ENCODE peak calls at places on chromosomes 7 and 10, in seven cellular contexts. G is right lobe of liver, C is heart left ventricle, R is prostate gland, J is adrenal gland, T is breast epithelium, X is IMR-90. P is an unnamed sample.

GRCh38 chr7:80563561-80564327 is 51.9 kb upstream of the GNAT3 start:
- DNase-seq in G (no peak), C (no peak), R (no peak), J (no peak), T (no peak), X (no peak), P (peak; percentile 44)

GRCh38 chr10:125203186-125203800 is 42.9 kb upstream of the CTBP2 start:
- DNase-seq in G (no peak), C (no peak), R (no peak), J (no peak), T (no peak), X (no peak), P (no peak)

GRCh38 chr10:44245601-44245938 is 139.3 kb downstream of the CXCL12 start:
- DNase-seq in G (no peak), C (no peak), R (no peak), J (no peak), T (no peak), X (peak; percentile 59), P (no peak)

GRCh38 chr10:130889780-130890179 is 421.7 kb downstream of the TCERG1L start:
- DNase-seq in G (no peak), C (no peak), R (no peak), J (no peak), T (no peak), X (no peak), P (no peak)

GRCh38 chr7:131292141-131292905 is 35.4 kb upstream of the MKLN1 start:
- DNase-seq in G (no peak), C (no peak), R (no peak), J (no peak), T (no peak), X (no peak), P (no peak)

GRCh38 chr7:157568785-157569584 is 232.2 kb downstream of the DNAJB6 start:
- DNase-seq in G (no peak), C (peak; percentile 66), R (peak; percentile 38), J (peak; percentile 29), T (no peak), X (no peak), P (no peak)

GRCh38 chr10:131427901-131428300 is 116.4 kb upstream of the TCERG1L start:
- DNase-seq in G (no peak), C (no peak), R (no peak), J (no peak), T (no peak), X (no peak), P (no peak)

GRCh38 chr7:27164381-27165088 is 802 bp downstream of the HOXA9 start:
- DNase-seq in G (peak; percentile 55), C (no peak), R (peak; percentile 58), J (no peak), T (no peak), X (no peak), P (peak; percentile 29)

GRCh38 chr7:91852263-91852741 is 28.2 kb downstream of the MTERF1 start:
- DNase-seq in G (no peak), C (no peak), R (no peak), J (no peak), T (no peak), X (peak; percentile 12), P (peak; percentile 29)

GRCh38 chr7:47782022-47782421 is 166.2 kb downstream of the PKD1L1 start:
- DNase-seq in G (no peak), C (no peak), R (no peak), J (no peak), T (no peak), X (peak; percentile 33), P (no peak)

GRCh38 chr7:19020711-19021110 is 96.7 kb downstream of the TWIST1 start:
- DNase-seq in G (no peak), C (no peak), R (no peak), J (no peak), T (no peak), X (peak; percentile 41), P (no peak)

GRCh38 chr10:71494980-71495381 is 98.3 kb downstream of the CDH23 start:
- DNase-seq in G (no peak), C (no peak), R (no peak), J (no peak), T (no peak), X (no peak), P (no peak)

GRCh38 chr10:60549686-60550085 is 160.0 kb upstream of the ANK3 start:
- DNase-seq in G (no peak), C (no peak), R (no peak), J (no peak), T (no peak), X (no peak), P (no peak)

GRCh38 chr10:14074062-14074884 is 256.5 kb downstream of the FRMD4A start:
- DNase-seq in G (no peak), C (peak; percentile 93), R (peak; percentile 89), J (peak; percentile 27), T (peak; percentile 81), X (peak; percentile 100), P (no peak)

GRCh38 chr7:139915864-139916716 is 87.0 kb downstream of the TBXAS1 start:
- DNase-seq in G (no peak), C (peak; percentile 42), R (peak; percentile 39), J (peak; percentile 57), T (no peak), X (peak; percentile 99), P (peak; percentile 94)

GRCh38 chr7:139914861-139915300 is 85.8 kb downstream of the TBXAS1 start:
- DNase-seq in G (no peak), C (no peak), R (no peak), J (no peak), T (no peak), X (peak; percentile 84), P (no peak)

GRCh38 chr7:139918488-139918887 is 89.4 kb downstream of the TBXAS1 start:
- DNase-seq in G (no peak), C (peak; percentile 56), R (no peak), J (no peak), T (no peak), X (no peak), P (peak; percentile 50)

GRCh38 chr7:139915301-139915863 is 86.3 kb downstream of the TBXAS1 start:
- DNase-seq in G (no peak), C (no peak), R (no peak), J (no peak), T (no peak), X (peak; percentile 90), P (no peak)

GRCh38 chr7:139916717-139917395 is 87.8 kb downstream of the TBXAS1 start:
- DNase-seq in G (no peak), C (no peak), R (no peak), J (no peak), T (no peak), X (no peak), P (no peak)
- TF ChIP-seq POLR2A in G (no peak), C (no peak), R (no peak), J (no peak), T (no peak), X (no peak), P (no peak)

GRCh38 chr7:66100408-66101050 is 14.1 kb upstream of the CRCP start:
- DNase-seq in G (no peak), C (no peak), R (no peak), J (no peak), T (no peak), X (no peak), P (no peak)
- TF ChIP-seq POLR2A in G (no peak), C (no peak), R (no peak), J (no peak), T (no peak), X (no peak), P (no peak)

DNA sequence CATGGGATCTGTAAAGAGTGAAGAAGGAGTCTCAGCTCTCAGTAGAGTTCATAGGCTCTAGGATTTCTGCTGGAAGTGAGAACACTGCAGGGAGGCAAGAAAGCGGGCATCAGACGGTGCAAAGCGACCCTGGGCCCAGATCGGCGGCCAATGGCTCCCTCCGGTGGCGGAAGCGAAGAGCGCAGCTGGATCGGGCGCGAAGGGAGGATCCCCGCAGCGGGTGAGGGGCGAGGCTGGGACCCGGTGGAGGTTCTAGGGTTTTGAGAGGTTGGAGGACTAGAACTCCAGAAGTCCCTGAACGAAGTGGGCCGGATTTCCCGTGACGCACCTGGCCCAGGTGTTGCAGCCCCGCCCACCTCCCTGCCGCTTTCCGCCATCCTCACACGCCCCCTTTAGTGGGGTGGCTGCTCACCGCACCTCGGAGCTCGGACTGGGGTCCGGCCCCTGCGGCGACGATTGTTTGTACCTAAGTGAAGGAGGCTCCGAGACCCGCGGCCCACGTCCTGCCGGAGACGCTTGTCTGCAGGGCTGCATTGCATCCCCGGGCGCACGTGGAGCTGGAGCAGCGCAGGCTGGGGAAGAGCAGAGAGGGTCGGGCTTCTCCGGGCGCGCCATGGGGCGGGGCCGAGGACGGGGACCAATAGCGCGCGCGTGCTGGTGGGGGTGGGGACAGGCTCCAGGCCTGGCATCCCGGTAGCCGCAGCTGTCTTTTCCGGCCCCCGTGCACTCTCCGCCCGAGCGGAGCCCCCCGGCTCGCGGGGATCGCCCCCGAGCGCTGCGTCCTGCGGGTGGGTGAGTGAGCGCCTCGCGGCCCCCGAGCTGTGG is at the start of gene SLC12A9:
- DNase-seq in G (peak; percentile 93), C (peak; percentile 95), R (peak; percentile 88), J (peak; percentile 91), T (peak; percentile 87), X (peak; percentile 85), P (peak; percentile 83)
- TF ChIP-seq POLR2A in G (peak; percentile 51), C (peak; percentile 63), R (peak; percentile 54), J (peak; percentile 44), T (no peak), X (peak; percentile 18), P (no peak)

GRCh38 chr7:12402365-12402725 is 1.3 kb downstream of the VWDE start:
- DNase-seq in G (no peak), C (no peak), R (no peak), J (no peak), T (no peak), X (no peak), P (no peak)

GRCh38 chr7:12401538-12402364 is 1.9 kb downstream of the VWDE start:
- DNase-seq in G (no peak), C (no peak), R (no peak), J (no peak), T (no peak), X (no peak), P (no peak)

GRCh38 chr7:12409097-12409711 is 5.5 kb upstream of the VWDE start:
- DNase-seq in G (no peak), C (no peak), R (no peak), J (no peak), T (no peak), X (no peak), P (no peak)

GRCh38 chr7:12398186-12398585 is 5.5 kb downstream of the VWDE start:
- DNase-seq in G (no peak), C (no peak), R (no peak), J (no peak), T (no peak), X (no peak), P (no peak)

DNA sequence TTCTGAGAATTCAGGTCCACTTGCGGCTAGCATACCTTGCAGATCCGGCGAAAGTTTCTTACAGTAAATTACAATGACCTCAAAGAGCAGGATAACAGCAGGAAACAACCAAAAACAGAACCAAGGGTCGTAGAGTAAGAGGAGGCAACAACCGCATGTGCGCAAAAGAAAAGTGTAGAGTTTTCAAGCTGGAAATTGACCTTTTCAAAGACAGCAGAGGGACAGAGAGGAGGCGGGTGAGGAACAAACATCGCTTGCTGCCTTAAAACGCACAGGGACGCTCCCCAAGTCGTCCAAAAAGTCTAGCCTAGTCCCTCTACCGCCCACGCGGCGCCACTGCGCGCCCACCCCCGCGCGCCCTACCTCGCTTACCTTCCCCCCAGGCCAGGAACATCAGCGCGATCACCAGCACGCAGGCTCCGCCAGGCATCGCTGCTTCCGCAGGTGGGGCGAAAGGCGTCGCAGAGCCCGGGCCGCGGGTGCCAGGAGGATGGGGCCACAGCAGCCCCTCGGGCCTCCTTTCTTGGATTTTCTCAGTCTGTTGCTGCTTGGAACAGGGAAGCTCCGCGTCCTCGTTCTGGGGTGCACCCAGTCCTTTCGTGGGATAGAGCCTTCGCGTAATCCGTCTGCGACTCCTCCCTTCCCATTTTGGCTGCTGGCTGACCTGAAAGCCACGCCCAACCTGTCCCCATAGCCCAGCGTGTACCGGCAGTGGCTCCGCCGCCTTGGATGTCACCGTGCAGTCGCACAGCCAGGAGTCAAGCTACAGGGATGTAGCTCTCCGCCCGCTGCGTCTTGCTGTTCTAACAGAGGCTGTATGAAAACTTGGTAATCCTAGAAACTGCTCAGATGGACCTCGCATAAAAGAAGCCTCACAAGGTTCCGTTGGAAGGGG is at the start of gene VWDE:
- DNase-seq in G (peak; percentile 55), C (peak; percentile 16), R (peak; percentile 58), J (peak; percentile 17), T (peak; percentile 73), X (no peak), P (peak; percentile 19)
- TF ChIP-seq POLR2A in G (no peak), C (no peak), R (peak; percentile 23), J (no peak), T (no peak), X (no peak), P (peak; percentile 39)